ENCODE peak calls at places on chromosomes 3 and 15, in five cellular contexts. Y is transverse colon, J is A549, M is neural crest cell, R is epithelial cell of proximal tubule. E is an unnamed sample.

GRCh38 chr3:11185564-11186317 is 31.4 kb downstream of the HRH1 start:
- DNase-seq in Y (peak), J (peak), M (no peak), R (peak), E (peak)

GRCh38 chr3:189466004-189466403 is 165.2 kb upstream of the TP63 start:
- DNase-seq in Y (no peak), J (no peak), M (no peak), R (no peak), E (no peak)

GRCh38 chr15:35540885-35541284 is 5.1 kb downstream of the DPH6 start:
- DNase-seq in Y (no peak), J (no peak), M (no peak), R (no peak), E (peak)

GRCh38 chr3:102078864-102079808 is 229.8 kb downstream of the NFKBIZ start:
- DNase-seq in Y (peak), J (no peak), M (no peak), R (no peak), E (no peak)

GRCh38 chr15:51349156-51349844 is 7.8 kb downstream of the GLDN start:
- DNase-seq in Y (no peak), J (no peak), M (no peak), R (no peak), E (no peak)

GRCh38 chr15:89088605-89089315 is 504 bp downstream of the ABHD2 start:
- DNase-seq in Y (peak), J (no peak), M (no peak), R (no peak), E (no peak)

GRCh38 chr3:128950223-128950938 is 43.5 kb downstream of the CFAP92 start:
- DNase-seq in Y (no peak), J (peak), M (no peak), R (no peak), E (no peak)

GRCh38 chr15:98139337-98139736 is 178.8 kb downstream of the ARRDC4 start:
- DNase-seq in Y (no peak), J (no peak), M (no peak), R (no peak), E (no peak)

GRCh38 chr3:127140501-127141460 is 52.1 kb upstream of the PRR23E start:
- DNase-seq in Y (no peak), J (no peak), M (no peak), R (no peak), E (no peak)

GRCh38 chr3:76753599-76753998 is 286.3 kb upstream of the ROBO2 start:
- DNase-seq in Y (no peak), J (no peak), M (no peak), R (no peak), E (no peak)
- TF ChIP-seq CTCF in Y (no peak), J (no peak), M (peak), R (peak), E (peak)

GRCh38 chr3:80785475-80785874 is 976.0 kb downstream of the GBE1 start:
- DNase-seq in Y (no peak), J (no peak), M (no peak), R (no peak), E (no peak)
- TF ChIP-seq CTCF in Y (no peak), J (no peak), M (peak), R (peak), E (peak)

DNA sequence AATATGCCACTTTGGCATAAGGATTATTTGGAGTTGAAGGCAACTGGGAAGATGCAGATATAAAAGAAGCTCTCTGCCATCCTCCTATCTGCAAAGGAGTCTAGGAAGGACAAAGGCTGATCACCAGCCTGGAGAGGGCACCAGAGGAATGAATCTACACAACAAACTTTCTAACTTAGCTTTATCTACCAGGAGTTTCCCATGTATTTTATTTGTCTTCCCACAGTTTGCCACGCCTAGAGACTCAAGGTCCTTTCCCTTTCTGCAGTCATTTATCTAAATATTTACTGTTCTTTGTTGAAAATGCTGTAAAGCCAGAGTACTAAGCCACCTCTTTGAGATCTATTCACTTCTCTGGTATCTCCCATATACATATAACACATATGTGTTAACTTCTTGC is 32.2 kb downstream of the GPR176 start:
- DNase-seq in Y (peak), J (peak), M (no peak), R (peak), E (no peak)
- TF ChIP-seq CTCF in Y (peak), J (peak), M (no peak), R (peak), E (peak)

GRCh38 chr3:48634661-48635221 is 520 bp downstream of the SLC26A6 start:
- DNase-seq in Y (peak), J (peak), M (peak), R (no peak), E (peak)
- TF ChIP-seq CTCF in Y (no peak), J (no peak), M (no peak), R (no peak), E (no peak)

DNA sequence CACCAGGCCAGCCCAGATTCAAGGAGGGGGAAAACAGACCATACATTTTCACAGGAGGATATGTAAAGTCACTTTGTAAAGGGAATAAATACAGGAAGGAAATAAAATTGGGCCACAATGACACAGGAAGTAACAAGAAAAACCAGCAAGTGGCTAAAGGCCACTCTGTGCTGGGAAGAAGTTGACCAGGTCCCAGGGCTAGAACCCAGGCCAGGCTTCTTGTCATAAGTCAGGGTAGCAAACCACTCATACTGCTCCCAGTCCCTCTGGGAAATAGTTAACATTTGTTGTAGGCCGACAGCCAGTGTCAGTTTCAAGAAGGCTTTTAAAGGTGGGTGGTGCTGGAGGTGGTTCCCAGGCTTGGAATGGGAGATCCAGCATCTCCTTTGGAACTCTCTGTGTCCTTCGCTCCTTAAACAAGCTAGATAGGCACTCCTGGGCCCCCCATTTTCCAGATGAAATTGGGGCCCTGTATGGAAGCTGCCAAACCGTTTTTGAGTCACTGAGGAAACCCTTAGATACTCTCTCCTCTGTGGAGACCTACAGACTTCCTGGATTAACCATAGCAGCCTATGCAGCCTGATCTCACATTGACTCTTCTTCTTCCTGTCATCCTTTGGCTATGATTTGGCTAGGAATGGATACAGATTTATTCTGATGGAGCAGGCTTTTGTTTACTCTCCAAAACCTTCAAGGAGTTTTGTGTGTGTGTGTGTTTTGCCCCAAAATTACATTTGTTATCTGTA is 14.7 kb upstream of the EDC3 start:
- DNase-seq in Y (no peak), J (no peak), M (no peak), R (no peak), E (no peak)
- TF ChIP-seq CTCF in Y (no peak), J (no peak), M (no peak), R (no peak), E (no peak)

DNA sequence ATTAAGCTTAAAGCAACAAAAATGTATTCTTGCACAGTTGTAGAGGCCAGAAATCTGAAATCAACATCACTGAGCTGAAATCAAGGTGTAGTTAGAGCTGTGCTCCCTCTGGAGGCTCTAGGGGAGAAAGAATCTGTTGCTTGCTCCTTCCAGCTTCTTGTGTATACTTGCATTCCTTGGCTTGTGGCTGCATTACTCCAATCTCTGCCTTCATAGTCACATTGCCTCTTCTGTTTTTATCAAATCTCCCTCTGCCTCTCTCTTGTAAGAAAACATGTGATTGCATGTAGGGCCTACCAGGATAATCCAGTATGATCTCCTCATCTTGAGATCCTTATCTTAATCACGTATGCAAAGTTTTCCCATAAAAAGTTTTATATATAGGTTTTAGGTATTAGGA is 487.9 kb upstream of the SGO1 start:
- DNase-seq in Y (no peak), J (no peak), M (no peak), R (no peak), E (no peak)
- TF ChIP-seq CTCF in Y (no peak), J (no peak), M (no peak), R (no peak), E (no peak)

GRCh38 chr3:23832523-23832922 is 26.8 kb downstream of the UBE2E1 start:
- DNase-seq in Y (no peak), J (no peak), M (no peak), R (no peak), E (no peak)

GRCh38 chr3:23836536-23837230 is 30.9 kb downstream of the UBE2E1 start:
- DNase-seq in Y (no peak), J (no peak), M (no peak), R (no peak), E (no peak)

GRCh38 chr3:23835807-23836206 is 30.1 kb downstream of the UBE2E1 start:
- DNase-seq in Y (no peak), J (no peak), M (no peak), R (no peak), E (no peak)

GRCh38 chr3:23835087-23835486 is 29.3 kb downstream of the UBE2E1 start:
- DNase-seq in Y (no peak), J (no peak), M (no peak), R (no peak), E (no peak)

GRCh38 chr3:23834082-23834870 is 28.5 kb downstream of the UBE2E1 start:
- DNase-seq in Y (no peak), J (no peak), M (no peak), R (no peak), E (no peak)
- TF ChIP-seq CTCF in Y (peak), J (peak), M (peak), R (peak), E (peak)